ENCODE peak calls at places on chromosomes 2 and 18, in ten cellular contexts. K is bronchial epithelial cell, M is adrenal gland, F is lower leg skin, P is OCI-LY7, Z is Peyer's patch, V is foreskin fibroblast, A is GM23338, D is AG04450, S is cardiac fibroblast. I is an unnamed sample.

GRCh38 chr2:41949541-41950439 is 98.0 kb upstream of the PKDCC start:
- DNase-seq in D (no peak), S (no peak), A (peak), F (no peak), M (no peak), K (no peak), Z (no peak), P (no peak), V (no peak), I (no peak)

GRCh38 chr2:118738524-118739308 is 108.7 kb downstream of the EN1 start:
- DNase-seq in A (peak), V (peak), S (peak), K (peak), P (no peak), D (peak), F (peak), M (peak), Z (no peak), I (peak)

GRCh38 chr18:34031810-34032209 is 192.9 kb downstream of the NOL4 start:
- DNase-seq in V (no peak), S (no peak), K (no peak), A (peak), M (no peak), F (no peak), P (no peak), D (no peak), Z (no peak), I (no peak)

GRCh38 chr2:137964066-137964858 is at the start of gene HNMT:
- DNase-seq in V (peak), A (peak), K (peak), P (no peak), D (no peak), F (peak), Z (peak), M (peak), S (peak), I (peak)

GRCh38 chr2:222895143-222895542 is 34.3 kb downstream of the ACSL3 start:
- DNase-seq in Z (no peak), F (no peak), A (no peak), K (no peak), P (no peak), M (no peak), V (no peak), S (no peak), D (no peak), I (no peak)

GRCh38 chr2:160836755-160837154 is 323.5 kb upstream of the TANK start:
- DNase-seq in K (peak), P (no peak), Z (no peak), A (no peak), D (peak), V (peak), S (peak), M (no peak), F (no peak), I (peak)

GRCh38 chr2:54522624-54523281 is 66.6 kb downstream of the SPTBN1 start:
- DNase-seq in P (peak), M (peak), Z (peak), K (peak), A (peak), D (no peak), V (peak), S (peak), F (no peak), I (no peak)

GRCh38 chr2:76564734-76565133 is 854.0 kb upstream of the GCFC2 start:
- DNase-seq in K (no peak), V (no peak), D (no peak), S (no peak), P (no peak), Z (no peak), M (no peak), A (no peak), F (no peak), I (no peak)

GRCh38 chr2:86513948-86514660 is 49.1 kb downstream of the CHMP3 start:
- DNase-seq in P (no peak), M (no peak), D (no peak), Z (no peak), A (no peak), K (no peak), F (no peak), V (no peak), S (no peak), I (no peak)

GRCh38 chr2:8576525-8577157 is 105.2 kb upstream of the ID2 start:
- DNase-seq in P (peak), F (no peak), S (no peak), V (no peak), M (peak), A (no peak), K (no peak), D (no peak), Z (peak), I (no peak)

GRCh38 chr2:62687644-62688043 is 17.9 kb upstream of the EHBP1 start:
- DNase-seq in A (no peak), M (no peak), P (no peak), D (no peak), K (no peak), V (peak), Z (no peak), S (no peak), F (no peak), I (no peak)

GRCh38 chr2:195636890-195637289 is 20.1 kb upstream of the SLC39A10 start:
- DNase-seq in A (no peak), P (no peak), V (no peak), S (no peak), F (no peak), K (peak), D (no peak), M (no peak), Z (no peak), I (no peak)

GRCh38 chr2:1889099-1889650 is 144.9 kb upstream of the PXDN start:
- DNase-seq in K (no peak), M (no peak), F (no peak), V (no peak), D (no peak), A (no peak), Z (no peak), P (no peak), S (no peak), I (no peak)

GRCh38 chr2:124258481-124258880 is 233.4 kb downstream of the CNTNAP5 start:
- DNase-seq in S (peak), F (no peak), K (peak), A (no peak), V (peak), M (no peak), P (no peak), D (no peak), Z (no peak), I (no peak)

GRCh38 chr2:20071397-20072383 is 20.3 kb upstream of the LAPTM4A start:
- DNase-seq in K (peak), V (peak), A (peak), P (no peak), S (peak), D (peak), F (peak), M (peak), Z (no peak), I (peak)

DNA sequence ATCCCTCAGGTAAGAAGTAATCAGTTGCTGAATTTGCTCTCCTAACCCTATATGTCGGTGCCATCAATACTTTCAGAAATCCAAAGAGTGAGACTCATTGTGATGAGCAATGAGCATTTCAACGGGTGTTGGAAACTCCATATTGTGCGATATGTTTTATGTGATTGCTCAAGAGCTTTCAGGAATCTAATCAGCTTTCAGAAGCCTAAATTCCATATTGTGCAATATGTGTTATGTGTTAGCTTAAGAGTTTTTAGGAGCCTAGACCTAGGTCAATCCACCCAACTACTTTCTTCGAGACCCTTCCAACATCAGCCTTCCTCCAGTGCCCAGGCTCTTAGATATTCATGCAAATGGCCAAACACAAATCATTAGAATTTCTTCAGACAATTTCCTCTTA is 277.3 kb downstream of the DSC3 start:
- DNase-seq in Z (no peak), A (no peak), K (no peak), S (no peak), D (no peak), P (no peak), M (no peak), V (no peak), F (no peak), I (no peak)
- H3K4me3 ChIP-seq in Z (no peak), A (no peak), K (no peak), S (no peak), D (no peak), P (no peak), M (no peak), V (no peak), F (no peak), I (no peak)

GRCh38 chr2:202831241-202831997 is 40.1 kb downstream of the ICA1L start:
- DNase-seq in K (peak), V (peak), Z (peak), M (peak), S (peak), P (peak), A (peak), D (no peak), F (no peak), I (peak)
- TF ChIP-seq CTCF in K (peak), V (peak), Z (no peak), M (peak), S (peak), P (peak), A (peak), D (peak), F (no peak), I (peak)

DNA sequence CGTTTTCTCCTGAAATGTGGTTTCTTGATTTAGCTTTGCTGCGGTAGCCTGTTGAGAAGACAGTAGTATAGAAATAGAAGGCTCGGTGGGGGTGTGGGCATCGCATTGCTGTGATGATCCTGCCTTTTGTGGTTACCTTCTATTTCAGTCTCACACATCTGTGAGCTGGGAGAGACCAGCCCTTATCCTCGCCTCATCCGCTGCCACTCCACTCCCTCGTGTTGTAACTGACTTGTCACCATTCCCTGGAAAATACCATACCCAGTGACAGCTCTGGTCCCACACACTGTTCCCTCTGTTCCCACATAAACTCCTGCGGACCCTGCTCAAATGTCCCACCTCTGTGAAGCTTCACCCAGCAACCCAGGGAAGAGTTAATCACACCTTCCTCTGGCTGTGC is 114.4 kb downstream of the MAPK4 start:
- DNase-seq in Z (no peak), F (no peak), S (no peak), K (no peak), P (no peak), M (no peak), V (no peak), D (no peak), A (no peak), I (no peak)
- H3K4me3 ChIP-seq in Z (no peak), F (no peak), S (no peak), K (no peak), P (no peak), M (no peak), V (no peak), D (no peak), A (no peak), I (no peak)

DNA sequence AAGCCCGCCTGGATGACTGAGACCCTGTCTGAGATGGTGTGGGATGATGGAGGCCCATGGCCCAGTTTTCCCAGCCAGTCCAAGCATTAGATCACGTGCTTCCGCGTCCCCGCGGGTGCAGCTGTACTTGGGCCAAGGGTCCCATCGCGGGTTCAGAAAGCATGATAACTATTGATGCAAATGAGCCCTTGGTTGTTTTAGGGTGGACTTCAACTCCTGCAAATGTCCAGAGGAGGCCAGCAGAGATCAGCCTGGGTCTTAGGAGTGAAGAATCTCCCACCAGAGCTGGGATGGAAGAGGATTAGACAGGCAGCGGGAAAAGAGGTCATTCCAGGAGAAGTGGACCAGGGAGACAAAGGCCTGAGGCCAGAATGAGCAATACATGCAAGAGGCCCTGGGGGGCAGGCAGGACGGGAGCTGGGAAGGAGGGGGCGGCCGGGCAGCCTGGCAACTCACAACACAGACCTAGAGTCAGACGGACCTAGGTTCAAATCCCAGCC is 89.9 kb upstream of the TMEM247 start:
- DNase-seq in M (no peak), A (no peak), V (no peak), F (no peak), Z (no peak), S (peak), K (no peak), P (no peak), D (no peak), I (no peak)
- TF ChIP-seq CTCF in M (no peak), A (no peak), V (no peak), F (no peak), Z (no peak), S (no peak), K (no peak), P (no peak), D (peak), I (no peak)

GRCh38 chr2:201151127-201152074 is 31.5 kb upstream of the CASP10 start:
- DNase-seq in Z (no peak), M (peak), D (peak), A (no peak), S (peak), V (peak), P (no peak), F (no peak), K (peak), I (peak)
- H3K4me3 ChIP-seq in Z (no peak), M (no peak), D (no peak), A (no peak), S (no peak), V (no peak), P (no peak), F (no peak), K (no peak), I (no peak)

I was measured in AG09309.